ENCODE peak calls at places on chromosomes 5 and 9, in seven cellular contexts. Y, C, P, S, Q, G and J are unnamed samples.

GRCh38 chr5:104241051-104241450 is 678.5 kb upstream of the NUDT12 start:
- DNase-seq in S (peak; percentile 41), Y (peak; percentile 73), Q (no peak), G (no peak), C (peak; percentile 9), P (no peak), J (no peak)

GRCh38 chr5:4758550-4758949 is 381.6 kb upstream of the ADAMTS16 start:
- DNase-seq in G (no peak), P (no peak), S (no peak), Q (no peak), C (no peak), Y (no peak), J (no peak)

GRCh38 chr5:158301186-158301585 is 442.2 kb upstream of the CLINT1 start:
- DNase-seq in P (no peak), Q (no peak), Y (no peak), S (no peak), C (no peak), G (no peak), J (no peak)

GRCh38 chr5:43425965-43426364 is 13.8 kb upstream of the CCL28 start:
- DNase-seq in G (no peak), C (peak; percentile 85), Q (no peak), P (peak; percentile 82), S (no peak), Y (no peak), J (no peak)

GRCh38 chr9:135478858-135479468 is 619 bp upstream of the PPP1R26 start:
- DNase-seq in C (no peak), S (no peak), G (no peak), Y (peak; percentile 73), P (no peak), Q (no peak), J (no peak)

GRCh38 chr9:118360036-118360435 is 655.8 kb downstream of the TLR4 start:
- DNase-seq in Q (no peak), S (no peak), Y (no peak), C (no peak), P (no peak), G (no peak), J (no peak)

GRCh38 chr5:160211352-160211751 is 18.0 kb upstream of the FABP6 start:
- DNase-seq in P (no peak), G (no peak), S (no peak), C (no peak), Q (no peak), Y (no peak), J (no peak)

GRCh38 chr5:139016186-139016585 is 141.1 kb upstream of the LRRTM2 start:
- DNase-seq in C (no peak), S (no peak), Q (no peak), Y (no peak), G (no peak), P (no peak), J (no peak)

GRCh38 chr9:75104607-75105006 is 16.3 kb downstream of the OSTF1 start:
- DNase-seq in Y (no peak), P (no peak), S (no peak), C (no peak), Q (no peak), G (no peak), J (no peak)

GRCh38 chr5:1500411-1501091 is 23.2 kb downstream of the LPCAT1 start:
- DNase-seq in Q (no peak), S (peak; percentile 76), C (no peak), P (no peak), Y (peak; percentile 88), G (no peak), J (no peak)

GRCh38 chr5:76715484-76715733 is 517 bp upstream of the F2R start:
- DNase-seq in C (no peak), P (no peak), G (peak; percentile 28), Y (no peak), S (no peak), Q (no peak), J (no peak)

GRCh38 chr5:124395287-124395686 is 351.2 kb downstream of the ZNF608 start:
- DNase-seq in Y (no peak), P (no peak), Q (peak; percentile 30), G (no peak), S (no peak), C (no peak), J (no peak)

GRCh38 chr9:36217256-36217968 is 26.7 kb downstream of the CLTA start:
- DNase-seq in Q (no peak), P (no peak), S (no peak), C (no peak), Y (no peak), G (no peak), J (no peak)

GRCh38 chr5:133381041-133381440 is 231.3 kb downstream of the FSTL4 start:
- DNase-seq in G (no peak), Y (no peak), S (no peak), Q (no peak), P (no peak), C (no peak), J (no peak)

GRCh38 chr9:135670721-135671590 is 7.8 kb downstream of the LCN9 start:
- DNase-seq in G (no peak), C (no peak), Y (peak; percentile 57), Q (no peak), P (peak; percentile 47), S (no peak), J (no peak)

GRCh38 chr9:19162956-19163355 is 35.7 kb upstream of the PLIN2 start:
- DNase-seq in Q (no peak), G (no peak), S (peak; percentile 65), C (peak; percentile 71), P (no peak), Y (peak; percentile 73), J (no peak)

GRCh38 chr9:14313378-14313940 is 482 bp downstream of the NFIB start:
- DNase-seq in Q (peak; percentile 47), S (peak; percentile 48), P (no peak), Y (no peak), C (peak; percentile 35), G (no peak), J (no peak)

GRCh38 chr5:158119852-158120708 is 261.1 kb upstream of the CLINT1 start:
- DNase-seq in G (no peak), Y (no peak), P (no peak), Q (no peak), S (no peak), C (no peak), J (no peak)

GRCh38 chr9:87127543-87127942 is 180.2 kb upstream of the GAS1 start:
- DNase-seq in S (no peak), G (no peak), P (no peak), Y (no peak), Q (no peak), C (no peak), J (no peak)

GRCh38 chr5:139836469-139837208 is 41.0 kb downstream of the PSD2 start:
- DNase-seq in P (peak; percentile 49), S (no peak), Y (peak; percentile 46), Q (no peak), G (no peak), C (no peak), J (peak; percentile 33)

GRCh38 chr5:127442085-127442484 is 75.4 kb upstream of the PRRC1 start:
- DNase-seq in Q (no peak), S (no peak), C (no peak), G (no peak), P (no peak), Y (no peak), J (no peak)

GRCh38 chr9:133842721-133843227 is 104.6 kb upstream of the SARDH start:
- DNase-seq in P (no peak), G (no peak), Y (no peak), Q (no peak), S (no peak), C (no peak), J (no peak)

GRCh38 chr5:132506094-132506692 is 15.6 kb upstream of the IRF1 start:
- DNase-seq in S (no peak), C (no peak), Y (no peak), G (no peak), Q (no peak), P (no peak), J (no peak)

GRCh38 chr5:15791859-15792258 is 291.9 kb downstream of the FBXL7 start:
- DNase-seq in P (no peak), S (no peak), Y (no peak), G (no peak), Q (no peak), C (no peak), J (no peak)

GRCh38 chr5:120372899-120373298 is 91.2 kb upstream of the PRR16 start:
- DNase-seq in S (no peak), G (no peak), C (no peak), Y (peak; percentile 56), Q (no peak), P (no peak), J (no peak)

GRCh38 chr9:116051528-116051927 is 102.1 kb upstream of the PAPPA start:
- DNase-seq in Y (no peak), P (no peak), Q (no peak), C (no peak), G (no peak), S (no peak), J (no peak)